ENCODE peak calls at places on chromosomes 5 and 9, in five cellular contexts. One of them, this sample, is unnamed.

GRCh38 chr5:128304121-128304520 is 220.6 kb downstream of the SLC12A2 start:
- DNase-seq in CD4-positive, alpha-beta T cell: no peak
- DNase-seq in heart left ventricle: no peak
- DNase-seq in H9: no peak
- DNase-seq in cardiac muscle cell: peak
- DNase-seq in this sample: no peak

GRCh38 chr9:124590886-124591641 is 83.9 kb upstream of the NR5A1 start:
- DNase-seq in CD4-positive, alpha-beta T cell: no peak
- DNase-seq in H9: no peak
- DNase-seq in cardiac muscle cell: no peak
- DNase-seq in heart left ventricle: no peak
- DNase-seq in this sample: no peak

GRCh38 chr5:69364414-69364813 is 4.9 kb downstream of the AK6 start:
- DNase-seq in CD4-positive, alpha-beta T cell: no peak
- DNase-seq in H9: no peak
- DNase-seq in heart left ventricle: no peak
- DNase-seq in cardiac muscle cell: no peak
- DNase-seq in this sample: no peak

GRCh38 chr9:98311541-98311940 is 56.1 kb upstream of the TBC1D2 start:
- DNase-seq in CD4-positive, alpha-beta T cell: no peak
- DNase-seq in cardiac muscle cell: no peak
- DNase-seq in H9: no peak
- DNase-seq in heart left ventricle: no peak
- DNase-seq in this sample: no peak

GRCh38 chr5:27011274-27011673 is 27.1 kb downstream of the CDH9 start:
- DNase-seq in heart left ventricle: no peak
- DNase-seq in cardiac muscle cell: no peak
- DNase-seq in H9: no peak
- DNase-seq in CD4-positive, alpha-beta T cell: no peak
- DNase-seq in this sample: no peak

GRCh38 chr9:133609311-133610098 is at the start of gene FAM163B:
- DNase-seq in heart left ventricle: peak
- DNase-seq in CD4-positive, alpha-beta T cell: peak
- DNase-seq in cardiac muscle cell: peak
- DNase-seq in H9: peak
- DNase-seq in this sample: peak

GRCh38 chr5:121408778-121409177 is 442.9 kb upstream of the FTMT start:
- DNase-seq in cardiac muscle cell: no peak
- DNase-seq in H9: no peak
- DNase-seq in CD4-positive, alpha-beta T cell: no peak
- DNase-seq in heart left ventricle: no peak
- DNase-seq in this sample: no peak

GRCh38 chr9:131318211-131318610 is 28.7 kb downstream of the PLPP7 start:
- DNase-seq in cardiac muscle cell: no peak
- DNase-seq in H9: no peak
- DNase-seq in heart left ventricle: peak
- DNase-seq in CD4-positive, alpha-beta T cell: no peak
- DNase-seq in this sample: no peak

GRCh38 chr5:139138790-139139189 is 59.4 kb downstream of the SIL1 start:
- DNase-seq in H9: peak
- DNase-seq in heart left ventricle: peak
- DNase-seq in CD4-positive, alpha-beta T cell: no peak
- DNase-seq in cardiac muscle cell: peak
- DNase-seq in this sample: no peak

GRCh38 chr5:7842531-7842930 is 8.4 kb downstream of the CFAP90 start:
- DNase-seq in heart left ventricle: no peak
- DNase-seq in cardiac muscle cell: no peak
- DNase-seq in H9: no peak
- DNase-seq in CD4-positive, alpha-beta T cell: no peak
- DNase-seq in this sample: no peak

GRCh38 chr9:14433841-14434511 is 120.0 kb upstream of the NFIB start:
- DNase-seq in cardiac muscle cell: no peak
- DNase-seq in CD4-positive, alpha-beta T cell: no peak
- DNase-seq in heart left ventricle: no peak
- DNase-seq in H9: no peak
- DNase-seq in this sample: no peak

GRCh38 chr9:127091526-127091925 is 30.9 kb downstream of the ANGPTL2 start:
- DNase-seq in H9: no peak
- DNase-seq in cardiac muscle cell: no peak
- DNase-seq in heart left ventricle: no peak
- DNase-seq in CD4-positive, alpha-beta T cell: no peak
- DNase-seq in this sample: no peak

GRCh38 chr9:127202461-127203139 is 62.0 kb upstream of the GARNL3 start:
- DNase-seq in CD4-positive, alpha-beta T cell: no peak
- DNase-seq in H9: no peak
- DNase-seq in cardiac muscle cell: no peak
- DNase-seq in heart left ventricle: no peak
- DNase-seq in this sample: no peak

GRCh38 chr5:63085551-63085950 is 506.9 kb downstream of the LRRC70 start:
- DNase-seq in heart left ventricle: no peak
- DNase-seq in cardiac muscle cell: no peak
- DNase-seq in H9: no peak
- DNase-seq in CD4-positive, alpha-beta T cell: no peak
- DNase-seq in this sample: no peak

GRCh38 chr5:156526081-156527017 is 199.4 kb downstream of the SGCD start:
- DNase-seq in CD4-positive, alpha-beta T cell: no peak
- DNase-seq in cardiac muscle cell: no peak
- DNase-seq in H9: no peak
- DNase-seq in heart left ventricle: no peak
- DNase-seq in this sample: no peak

GRCh38 chr5:81657386-81657785 is 93.5 kb downstream of the SSBP2 start:
- DNase-seq in H9: no peak
- DNase-seq in CD4-positive, alpha-beta T cell: no peak
- DNase-seq in heart left ventricle: no peak
- DNase-seq in cardiac muscle cell: no peak
- DNase-seq in this sample: no peak

GRCh38 chr9:127872492-127873222 is 4.8 kb downstream of the AK1 start:
- DNase-seq in CD4-positive, alpha-beta T cell: no peak
- DNase-seq in heart left ventricle: no peak
- DNase-seq in H9: no peak
- DNase-seq in cardiac muscle cell: no peak
- DNase-seq in this sample: no peak

GRCh38 chr5:159773062-159773924 is 143.0 kb upstream of the ADRA1B start:
- DNase-seq in cardiac muscle cell: peak
- DNase-seq in CD4-positive, alpha-beta T cell: peak
- DNase-seq in H9: peak
- DNase-seq in heart left ventricle: peak
- DNase-seq in this sample: peak

GRCh38 chr5:127820910-127821553 is 117.8 kb downstream of the CCDC192 start:
- DNase-seq in H9: no peak
- DNase-seq in CD4-positive, alpha-beta T cell: no peak
- DNase-seq in cardiac muscle cell: no peak
- DNase-seq in heart left ventricle: no peak
- DNase-seq in this sample: no peak

GRCh38 chr5:37663538-37663937 is 176.3 kb downstream of the GDNF start:
- DNase-seq in cardiac muscle cell: no peak
- DNase-seq in CD4-positive, alpha-beta T cell: no peak
- DNase-seq in H9: no peak
- DNase-seq in heart left ventricle: no peak
- DNase-seq in this sample: no peak

GRCh38 chr9:37732086-37732744 is 21.4 kb upstream of the TRMT10B start:
- DNase-seq in CD4-positive, alpha-beta T cell: no peak
- DNase-seq in cardiac muscle cell: no peak
- DNase-seq in H9: no peak
- DNase-seq in heart left ventricle: no peak
- DNase-seq in this sample: no peak

GRCh38 chr5:119537704-119538103 is 85.4 kb downstream of the HSD17B4 start:
- DNase-seq in H9: no peak
- DNase-seq in cardiac muscle cell: no peak
- DNase-seq in CD4-positive, alpha-beta T cell: no peak
- DNase-seq in heart left ventricle: no peak
- DNase-seq in this sample: no peak

GRCh38 chr5:177350776-177351391 is 584 bp downstream of the LMAN2 start:
- DNase-seq in CD4-positive, alpha-beta T cell: no peak
- DNase-seq in heart left ventricle: no peak
- DNase-seq in cardiac muscle cell: no peak
- DNase-seq in H9: no peak
- DNase-seq in this sample: no peak

GRCh38 chr5:98635631-98636030 is 137.8 kb upstream of the RGMB start:
- DNase-seq in heart left ventricle: no peak
- DNase-seq in CD4-positive, alpha-beta T cell: no peak
- DNase-seq in cardiac muscle cell: no peak
- DNase-seq in H9: no peak
- DNase-seq in this sample: no peak

GRCh38 chr9:26975728-26976707 is 19.8 kb downstream of the IFT74 start:
- DNase-seq in H9: peak
- DNase-seq in heart left ventricle: no peak
- DNase-seq in cardiac muscle cell: peak
- DNase-seq in CD4-positive, alpha-beta T cell: no peak
- DNase-seq in this sample: no peak
- TF ChIP-seq CTCF in H9: peak
- TF ChIP-seq CTCF in heart left ventricle: peak
- TF ChIP-seq CTCF in cardiac muscle cell: peak
- TF ChIP-seq CTCF in CD4-positive, alpha-beta T cell: peak
- TF ChIP-seq CTCF in this sample: no peak

DNA sequence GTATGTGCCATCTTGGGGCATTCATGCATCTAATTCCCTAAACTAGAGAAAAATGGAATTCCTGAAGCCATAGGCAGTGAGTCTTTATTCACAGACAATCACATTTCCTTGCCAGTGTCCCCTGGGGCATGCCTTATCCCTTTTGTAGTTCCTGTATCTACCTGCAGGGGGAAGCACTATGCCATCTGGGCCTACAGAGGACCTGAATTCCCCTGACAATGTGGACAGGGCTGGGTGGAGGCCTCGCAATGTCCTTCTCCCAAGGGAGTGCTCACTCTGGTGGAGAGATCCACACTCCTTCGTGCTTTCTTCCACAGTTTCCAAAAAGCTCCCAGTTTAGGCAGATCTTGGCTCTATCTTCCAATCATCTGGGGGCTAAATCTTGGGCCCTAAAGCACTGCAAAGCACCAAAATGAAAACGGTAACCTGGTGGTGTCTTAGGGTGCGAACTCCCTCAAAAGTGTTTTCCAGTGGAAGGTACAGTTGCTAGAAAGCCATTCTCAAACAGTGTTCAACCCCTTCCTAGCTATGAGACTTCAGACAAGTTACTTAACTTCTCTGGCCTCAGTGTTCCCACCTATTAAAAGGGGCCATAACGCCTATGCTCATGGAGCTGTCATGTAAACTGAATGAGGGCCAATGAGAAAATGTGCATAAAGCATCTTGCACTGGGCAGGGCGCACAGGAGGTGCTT is 17.5 kb downstream of the WHRN start:
- DNase-seq in H9: peak
- DNase-seq in CD4-positive, alpha-beta T cell: peak
- DNase-seq in cardiac muscle cell: peak
- DNase-seq in heart left ventricle: no peak
- DNase-seq in this sample: peak
- TF ChIP-seq CTCF in H9: peak
- TF ChIP-seq CTCF in CD4-positive, alpha-beta T cell: peak
- TF ChIP-seq CTCF in cardiac muscle cell: peak
- TF ChIP-seq CTCF in heart left ventricle: peak
- TF ChIP-seq CTCF in this sample: peak

GRCh38 chr5:132237670-132238069 is 10.0 kb upstream of the P4HA2 start:
- DNase-seq in H9: peak
- DNase-seq in CD4-positive, alpha-beta T cell: no peak
- DNase-seq in cardiac muscle cell: no peak
- DNase-seq in heart left ventricle: no peak
- DNase-seq in this sample: no peak

GRCh38 chr5:132238901-132239500 is 11.3 kb upstream of the P4HA2 start:
- DNase-seq in cardiac muscle cell: no peak
- DNase-seq in CD4-positive, alpha-beta T cell: no peak
- DNase-seq in H9: peak
- DNase-seq in heart left ventricle: no peak
- DNase-seq in this sample: no peak

GRCh38 chr5:132238169-132238744 is 10.6 kb upstream of the P4HA2 start:
- DNase-seq in heart left ventricle: peak
- DNase-seq in H9: peak
- DNase-seq in CD4-positive, alpha-beta T cell: peak
- DNase-seq in cardiac muscle cell: peak
- DNase-seq in this sample: peak

GRCh38 chr5:132235340-132235739 is 7.7 kb upstream of the P4HA2 start:
- DNase-seq in H9: peak
- DNase-seq in cardiac muscle cell: no peak
- DNase-seq in CD4-positive, alpha-beta T cell: no peak
- DNase-seq in heart left ventricle: no peak
- DNase-seq in this sample: no peak

GRCh38 chr5:132237141-132237540 is 9.5 kb upstream of the P4HA2 start:
- DNase-seq in CD4-positive, alpha-beta T cell: no peak
- DNase-seq in H9: peak
- DNase-seq in heart left ventricle: no peak
- DNase-seq in cardiac muscle cell: no peak
- DNase-seq in this sample: no peak
- TF ChIP-seq CTCF in CD4-positive, alpha-beta T cell: no peak
- TF ChIP-seq CTCF in H9: peak
- TF ChIP-seq CTCF in heart left ventricle: no peak
- TF ChIP-seq CTCF in cardiac muscle cell: no peak
- TF ChIP-seq CTCF in this sample: no peak

GRCh38 chr5:65104831-65105230 is 336.1 kb downstream of the CWC27 start:
- DNase-seq in cardiac muscle cell: no peak
- DNase-seq in H9: no peak
- DNase-seq in CD4-positive, alpha-beta T cell: no peak
- DNase-seq in heart left ventricle: no peak
- DNase-seq in this sample: no peak

GRCh38 chr5:65101706-65102105 is 333.0 kb downstream of the CWC27 start:
- DNase-seq in CD4-positive, alpha-beta T cell: no peak
- DNase-seq in H9: no peak
- DNase-seq in cardiac muscle cell: no peak
- DNase-seq in heart left ventricle: no peak
- DNase-seq in this sample: no peak

GRCh38 chr5:65102501-65102825 is 333.7 kb downstream of the CWC27 start:
- DNase-seq in cardiac muscle cell: no peak
- DNase-seq in CD4-positive, alpha-beta T cell: no peak
- DNase-seq in heart left ventricle: no peak
- DNase-seq in H9: peak
- DNase-seq in this sample: no peak

GRCh38 chr5:65103674-65104035 is 334.9 kb downstream of the CWC27 start:
- DNase-seq in H9: no peak
- DNase-seq in cardiac muscle cell: no peak
- DNase-seq in heart left ventricle: peak
- DNase-seq in CD4-positive, alpha-beta T cell: no peak
- DNase-seq in this sample: no peak

DNA sequence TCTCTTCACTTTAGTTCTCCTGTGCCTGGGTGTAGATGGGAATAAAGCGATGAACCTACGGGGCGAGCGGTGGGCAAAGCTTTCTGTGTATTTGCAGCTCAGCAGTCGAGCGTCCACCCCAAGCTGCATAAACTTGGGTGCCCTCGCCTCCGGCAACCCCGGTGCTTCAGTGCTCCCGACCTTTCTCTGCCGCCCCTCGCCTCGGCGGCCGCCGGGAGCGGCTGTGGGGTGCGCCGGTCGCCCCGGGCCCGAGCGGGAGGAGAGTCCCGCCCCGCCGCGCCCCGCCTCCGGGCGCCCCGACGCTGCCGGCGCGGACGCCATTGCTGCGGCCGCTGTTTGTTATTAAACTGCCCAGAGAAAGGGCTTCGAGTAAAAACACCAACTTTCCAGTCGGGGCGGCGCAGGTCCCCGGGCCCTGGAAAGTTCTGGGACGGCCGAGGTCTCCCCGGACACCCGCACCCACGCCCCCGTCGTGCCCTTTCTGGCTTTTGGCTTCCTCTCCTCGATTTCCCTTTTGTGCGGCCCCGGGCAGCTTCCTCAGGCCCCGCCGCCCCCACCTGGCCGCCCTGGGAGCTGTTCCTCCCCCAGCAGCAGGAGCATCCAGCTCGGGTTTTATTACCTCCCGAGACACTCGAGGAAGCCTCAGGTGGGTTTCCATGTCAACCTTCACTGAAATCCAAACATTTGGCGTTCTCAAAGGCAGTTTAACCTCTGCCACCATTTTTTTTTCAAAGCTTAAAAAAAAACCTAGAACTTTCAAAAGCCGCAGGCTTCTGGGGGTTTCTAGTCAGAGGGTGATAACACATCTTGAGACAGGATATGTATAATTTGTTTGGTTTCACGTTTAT is 334.3 kb downstream of the CWC27 start:
- DNase-seq in heart left ventricle: peak
- DNase-seq in CD4-positive, alpha-beta T cell: peak
- DNase-seq in H9: peak
- DNase-seq in cardiac muscle cell: no peak
- DNase-seq in this sample: no peak
- TF ChIP-seq CTCF in heart left ventricle: peak
- TF ChIP-seq CTCF in CD4-positive, alpha-beta T cell: peak
- TF ChIP-seq CTCF in H9: no peak
- TF ChIP-seq CTCF in cardiac muscle cell: peak
- TF ChIP-seq CTCF in this sample: no peak